ENCODE peak calls at places on chromosome 20, in four cellular contexts. One of them, this sample, is unnamed.
A peak's percentile ranks its signal among the peaks of the same experiment; 100 is the strongest.

GRCh38 chr20:47024461-47024937 is 129.9 kb downstream of the EYA2 start:
- DNase-seq in H1: no peak
- DNase-seq in HepG2: no peak
- DNase-seq in K562: no peak
- DNase-seq in this sample: no peak

GRCh38 chr20:48822879-48823385 is 4.9 kb downstream of the PREX1 start:
- DNase-seq in HepG2: no peak
- DNase-seq in H1: no peak
- DNase-seq in K562: no peak
- DNase-seq in this sample: no peak

GRCh38 chr20:5522422-5522821 is 205.7 kb upstream of the PROKR2 start:
- DNase-seq in H1: no peak
- DNase-seq in HepG2: no peak
- DNase-seq in K562: no peak
- DNase-seq in this sample: no peak

GRCh38 chr20:36340593-36340990 is 34.5 kb downstream of the DLGAP4 start:
- DNase-seq in HepG2: no peak
- DNase-seq in K562: no peak
- DNase-seq in H1: no peak
- DNase-seq in this sample: no peak

GRCh38 chr20:33945391-33946079 is 48.2 kb upstream of the RALY start:
- DNase-seq in HepG2: peak; percentile 55
- DNase-seq in H1: no peak
- DNase-seq in K562: no peak
- DNase-seq in this sample: no peak

GRCh38 chr20:48017504-48017903 is 232.2 kb upstream of the SULF2 start:
- DNase-seq in HepG2: no peak
- DNase-seq in H1: no peak
- DNase-seq in K562: no peak
- DNase-seq in this sample: no peak

GRCh38 chr20:47278907-47279348 is 77.6 kb downstream of the ZMYND8 start:
- DNase-seq in HepG2: no peak
- DNase-seq in K562: peak; percentile 53
- DNase-seq in H1: no peak
- DNase-seq in this sample: peak; percentile 62

GRCh38 chr20:11331096-11331495 is 586.6 kb upstream of the BTBD3 start:
- DNase-seq in HepG2: no peak
- DNase-seq in K562: no peak
- DNase-seq in H1: no peak
- DNase-seq in this sample: no peak

GRCh38 chr20:34175072-34175471 is 63.0 kb upstream of the EIF2S2 start:
- DNase-seq in HepG2: no peak
- DNase-seq in H1: no peak
- DNase-seq in K562: no peak
- DNase-seq in this sample: no peak

GRCh38 chr20:64210661-64211369 is 44.7 kb upstream of the PCMTD2 start:
- DNase-seq in HepG2: no peak
- DNase-seq in K562: no peak
- DNase-seq in H1: no peak
- DNase-seq in this sample: no peak

GRCh38 chr20:23082846-23083552 is 3.1 kb downstream of the CD93 start:
- DNase-seq in H1: no peak
- DNase-seq in K562: no peak
- DNase-seq in HepG2: no peak
- DNase-seq in this sample: no peak

GRCh38 chr20:14800743-14801425 is 463.5 kb upstream of the FLRT3 start:
- DNase-seq in K562: no peak
- DNase-seq in H1: no peak
- DNase-seq in HepG2: no peak
- DNase-seq in this sample: no peak

GRCh38 chr20:62097881-62098407 is 24.3 kb upstream of the LSM14B start:
- DNase-seq in HepG2: no peak
- DNase-seq in K562: no peak
- DNase-seq in H1: no peak
- DNase-seq in this sample: no peak

GRCh38 chr20:62101078-62101477 is 21.2 kb upstream of the LSM14B start:
- DNase-seq in H1: no peak
- DNase-seq in HepG2: no peak
- DNase-seq in K562: no peak
- DNase-seq in this sample: no peak

GRCh38 chr20:62096421-62097380 is 25.6 kb upstream of the LSM14B start:
- DNase-seq in K562: no peak
- DNase-seq in H1: no peak
- DNase-seq in HepG2: no peak
- DNase-seq in this sample: no peak
- TF ChIP-seq RNF2 in K562: no peak
- TF ChIP-seq RNF2 in H1: no peak
- TF ChIP-seq RNF2 in HepG2: no peak
- TF ChIP-seq RNF2 in this sample: no peak

DNA sequence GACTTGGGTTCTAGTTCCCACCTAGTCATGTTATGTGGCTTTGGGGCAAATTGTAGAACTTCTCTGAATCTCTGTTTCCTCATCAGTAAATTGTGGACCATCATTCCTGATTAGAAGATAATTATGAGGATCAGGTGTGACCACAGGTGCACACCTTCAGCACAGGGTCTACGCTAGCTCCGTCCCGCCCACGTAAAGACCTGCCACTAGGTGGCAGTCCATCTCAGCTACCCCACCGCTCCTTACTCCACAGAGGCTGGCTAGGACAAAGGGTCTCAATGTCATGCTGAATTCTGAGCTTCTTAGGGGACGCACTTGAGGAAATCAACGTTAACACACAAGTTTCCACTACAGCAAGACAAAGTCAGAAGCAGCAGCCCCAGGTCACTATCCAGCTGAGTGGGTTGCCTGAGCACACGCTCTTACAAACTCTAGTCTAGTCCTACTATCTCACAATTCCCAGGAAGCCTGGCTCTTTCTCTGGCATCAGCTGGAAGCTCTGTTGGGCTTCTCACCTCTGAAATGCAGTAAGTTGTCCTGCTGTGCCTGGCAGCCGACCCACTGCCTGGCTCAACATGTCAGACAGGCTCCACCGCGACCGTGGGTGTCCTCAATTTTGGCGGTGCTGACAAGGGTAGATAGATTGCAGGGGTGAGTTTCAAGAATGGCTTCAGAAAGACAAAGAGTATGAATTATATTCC is 2.0 kb upstream of the PLCG1 start:
- DNase-seq in HepG2: peak; percentile 70
- DNase-seq in H1: peak; percentile 77
- DNase-seq in K562: peak; percentile 69
- DNase-seq in this sample: peak; percentile 72
- TF ChIP-seq USF2 in HepG2: no peak
- TF ChIP-seq USF2 in H1: no peak
- TF ChIP-seq USF2 in K562: no peak
- TF ChIP-seq USF2 in this sample: no peak

GRCh38 chr20:58869662-58870227 is 17.2 kb downstream of the GNAS start:
- DNase-seq in H1: no peak
- DNase-seq in K562: no peak
- DNase-seq in HepG2: no peak
- DNase-seq in this sample: no peak

GRCh38 chr20:58867211-58867610 is 14.7 kb downstream of the GNAS start:
- DNase-seq in K562: no peak
- DNase-seq in HepG2: no peak
- DNase-seq in H1: no peak
- DNase-seq in this sample: no peak

GRCh38 chr20:58868795-58869194 is 16.3 kb downstream of the GNAS start:
- DNase-seq in H1: no peak
- DNase-seq in HepG2: no peak
- DNase-seq in K562: no peak
- DNase-seq in this sample: no peak

GRCh38 chr20:58871533-58872102 is 19.1 kb downstream of the GNAS start:
- DNase-seq in K562: no peak
- DNase-seq in HepG2: no peak
- DNase-seq in H1: no peak
- DNase-seq in this sample: no peak

GRCh38 chr20:58870293-58871014 is 17.9 kb downstream of the GNAS start:
- DNase-seq in K562: peak; percentile 78
- DNase-seq in HepG2: peak; percentile 70
- DNase-seq in H1: peak; percentile 87
- DNase-seq in this sample: peak; percentile 63
- TF ChIP-seq HDAC2 in K562: no peak
- TF ChIP-seq HDAC2 in HepG2: peak; percentile 11
- TF ChIP-seq HDAC2 in H1: no peak
- TF ChIP-seq HDAC2 in this sample: no peak

DNA sequence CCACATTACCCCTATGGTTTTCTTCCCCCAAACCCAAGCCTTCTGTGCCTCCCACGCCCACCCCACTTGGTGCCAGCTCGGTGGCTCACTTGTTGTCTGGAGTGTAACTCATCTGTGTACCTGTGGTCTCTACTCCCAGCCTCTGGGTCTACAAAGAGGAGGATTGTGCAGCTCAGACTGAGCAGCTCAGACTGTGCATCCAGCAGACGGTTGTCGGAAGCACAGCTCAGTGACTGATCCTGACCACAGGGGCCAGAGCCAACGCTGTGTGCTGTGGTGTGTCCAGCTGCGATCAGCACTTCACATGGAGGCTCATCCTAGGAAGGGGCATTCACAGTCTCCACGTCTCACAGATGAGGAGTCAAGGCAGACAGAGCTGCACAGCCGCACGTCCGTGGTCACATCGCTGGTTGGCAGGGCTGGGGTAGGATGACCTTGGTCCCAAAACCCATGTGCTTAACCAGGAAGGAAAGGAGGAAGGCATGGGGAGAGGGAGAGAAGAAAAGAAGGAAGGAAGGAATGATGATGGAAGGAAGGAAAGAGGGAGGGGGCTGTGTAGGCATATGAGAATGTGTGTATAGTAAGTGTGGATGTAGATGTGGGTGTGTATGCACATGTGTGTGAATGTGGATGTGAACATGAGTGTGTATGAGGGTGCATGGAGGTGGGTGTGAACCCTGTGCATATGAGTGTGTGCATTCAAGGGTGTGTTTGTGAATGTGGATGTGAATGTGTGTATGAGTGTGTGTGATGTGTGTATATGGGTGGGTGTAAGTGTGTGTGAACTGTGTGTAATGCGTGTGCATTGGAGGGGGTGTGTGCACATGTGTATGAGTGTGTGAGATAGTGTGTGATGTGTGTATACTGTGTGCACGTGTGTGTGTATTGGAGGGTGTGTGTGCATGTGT is 28.2 kb upstream of the STX16 start:
- DNase-seq in H1: no peak
- DNase-seq in K562: no peak
- DNase-seq in HepG2: no peak
- DNase-seq in this sample: no peak
- TF ChIP-seq RNF2 in H1: no peak
- TF ChIP-seq RNF2 in K562: no peak
- TF ChIP-seq RNF2 in HepG2: no peak
- TF ChIP-seq RNF2 in this sample: no peak

GRCh38 chr20:35237486-35237885 is 11.0 kb downstream of the MMP24 start:
- DNase-seq in HepG2: no peak
- DNase-seq in H1: no peak
- DNase-seq in K562: no peak
- DNase-seq in this sample: no peak

GRCh38 chr20:35238746-35239145 is 12.3 kb downstream of the MMP24 start:
- DNase-seq in H1: no peak
- DNase-seq in HepG2: no peak
- DNase-seq in K562: no peak
- DNase-seq in this sample: no peak

GRCh38 chr20:35238170-35238569 is 11.7 kb downstream of the MMP24 start:
- DNase-seq in HepG2: no peak
- DNase-seq in K562: peak; percentile 38
- DNase-seq in H1: no peak
- DNase-seq in this sample: no peak

GRCh38 chr20:35240914-35241293 is 14.4 kb downstream of the MMP24 start:
- DNase-seq in H1: no peak
- DNase-seq in HepG2: no peak
- DNase-seq in K562: no peak
- DNase-seq in this sample: no peak

GRCh38 chr20:35240083-35240913 is 13.8 kb downstream of the MMP24 start:
- DNase-seq in HepG2: no peak
- DNase-seq in H1: no peak
- DNase-seq in K562: no peak
- DNase-seq in this sample: no peak
- TF ChIP-seq USF2 in HepG2: no peak
- TF ChIP-seq USF2 in H1: no peak
- TF ChIP-seq USF2 in K562: no peak
- TF ChIP-seq USF2 in this sample: no peak

This sample was measured in A549.